ENCODE peak calls at places on chromosomes 12 and 14, in four cellular contexts. R, X, U and J are unnamed samples.

GRCh38 chr12:42482086-42482819 is 107.3 kb downstream of the PRICKLE1 start:
- DNase-seq in R (no peak), X (no peak), U (no peak), J (peak; percentile 3)

GRCh38 chr12:17810399-17810798 is 279.6 kb downstream of the RERGL start:
- DNase-seq in R (no peak), X (no peak), U (no peak), J (no peak)

GRCh38 chr14:39398382-39398781 is 33.9 kb downstream of the FBXO33 start:
- DNase-seq in R (no peak), X (no peak), U (no peak), J (no peak)

GRCh38 chr14:81319314-81319713 is 80.8 kb downstream of the STON2 start:
- DNase-seq in R (no peak), X (no peak), U (no peak), J (peak; percentile 72)

GRCh38 chr14:58082491-58083098 is 69.4 kb downstream of the ARMH4 start:
- DNase-seq in R (no peak), X (no peak), U (no peak), J (no peak)

GRCh38 chr14:81981311-81981675 is 447.6 kb upstream of the SEL1L start:
- DNase-seq in R (no peak), X (no peak), U (no peak), J (no peak)

GRCh38 chr14:22622220-22622619 is 21.9 kb downstream of the OR6J1 start:
- DNase-seq in R (no peak), X (no peak), U (no peak), J (no peak)

GRCh38 chr14:68974759-68975347 is 4.2 kb downstream of the ACTN1 start:
- DNase-seq in R (no peak), X (no peak), U (no peak), J (no peak)

GRCh38 chr14:28766505-28767238 is at the start of gene FOXG1:
- DNase-seq in R (peak; percentile 72), X (peak; percentile 82), U (no peak), J (no peak)

GRCh38 chr12:64656429-64656828 is 46.1 kb downstream of the RASSF3 start:
- DNase-seq in R (no peak), X (no peak), U (no peak), J (peak; percentile 90)
- TF ChIP-seq CBX5 in R (no peak), X (no peak), U (no peak), J (no peak)

GRCh38 chr14:74955229-74955999 is at the start of gene PGF:
- DNase-seq in R (peak; percentile 89), X (peak; percentile 76), U (no peak), J (no peak)
- TF ChIP-seq CHD2 in R (no peak), X (peak; percentile 49), U (no peak), J (peak; percentile 60)

DNA sequence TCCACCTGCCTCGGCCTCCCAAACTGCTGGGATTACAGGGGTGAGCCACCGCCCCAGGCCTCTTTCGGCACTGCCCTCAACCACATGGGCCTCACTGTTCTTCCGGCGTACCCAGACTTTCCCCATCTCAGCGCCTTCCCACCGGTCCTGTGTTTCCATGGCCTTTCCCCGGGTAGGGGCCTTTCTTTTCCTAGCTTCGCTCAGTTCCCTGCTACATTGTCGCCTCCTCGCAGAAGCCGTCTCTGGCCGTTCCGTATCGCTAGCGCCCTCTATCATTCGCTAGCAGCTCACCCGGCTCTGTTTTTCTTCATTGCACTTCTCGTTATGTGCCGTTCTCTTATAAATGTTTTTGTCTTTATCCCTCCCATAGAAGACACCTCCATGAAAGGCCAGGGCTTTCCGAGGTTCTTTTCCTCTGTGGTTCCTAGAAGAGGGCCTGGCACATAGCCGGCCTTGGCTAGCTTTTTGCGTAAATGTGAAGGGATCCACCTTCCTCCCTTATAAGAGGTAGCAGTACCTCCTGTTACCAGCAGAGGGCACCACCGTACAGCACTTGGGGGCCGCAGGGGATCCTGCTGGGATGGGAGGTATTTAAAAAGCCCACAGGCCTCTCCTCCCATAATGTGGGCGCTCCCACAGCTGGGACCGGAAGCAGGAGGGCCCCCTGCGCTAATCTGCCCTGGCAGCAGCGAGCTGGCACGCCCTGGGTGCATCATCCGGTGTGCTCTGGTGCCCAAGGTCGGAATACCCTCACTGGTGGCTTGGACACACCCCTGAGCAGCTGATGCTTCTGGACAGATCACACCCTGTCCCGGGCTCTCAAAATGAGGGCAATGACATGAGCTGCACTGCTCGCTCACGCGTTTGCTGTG is 18.8 kb downstream of the TAMALIN start:
- DNase-seq in R (peak; percentile 94), X (peak; percentile 83), U (peak; percentile 45), J (peak; percentile 80)
- TF ChIP-seq CBX5 in R (no peak), X (no peak), U (no peak), J (no peak)

GRCh38 chr14:61360796-61361526 is 39.6 kb downstream of the PRKCH start:
- DNase-seq in R (no peak), X (no peak), U (no peak), J (no peak)
- TF ChIP-seq CHD2 in R (no peak), X (no peak), U (no peak), J (no peak)

GRCh38 chr12:41288188-41288811 is 100.2 kb downstream of the PDZRN4 start:
- DNase-seq in R (no peak), X (no peak), U (no peak), J (no peak)

GRCh38 chr12:41289461-41289860 is 101.3 kb downstream of the PDZRN4 start:
- DNase-seq in R (no peak), X (no peak), U (no peak), J (no peak)

GRCh38 chr12:41287500-41287899 is 99.4 kb downstream of the PDZRN4 start:
- DNase-seq in R (no peak), X (no peak), U (no peak), J (no peak)

DNA sequence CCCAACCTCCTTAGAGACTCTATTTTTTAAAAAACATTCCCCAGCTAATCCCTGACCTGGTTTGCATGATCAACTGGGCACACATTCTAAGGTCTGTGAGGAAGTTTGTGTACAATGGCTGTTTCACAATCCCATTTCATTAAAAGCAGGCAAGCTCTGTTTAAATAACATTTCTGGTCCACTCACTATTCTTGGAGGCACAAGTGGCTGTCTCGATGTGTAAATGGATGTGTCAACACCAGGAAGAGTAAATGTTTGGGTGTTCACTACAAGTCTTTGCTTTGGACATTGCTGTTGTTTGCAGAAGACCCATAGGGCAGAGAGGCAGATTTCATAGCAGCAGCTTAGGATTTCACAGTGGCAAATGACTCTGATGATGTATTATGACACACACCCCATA is 98.3 kb downstream of the PDZRN4 start:
- DNase-seq in R (no peak), X (no peak), U (no peak), J (peak; percentile 75)
- TF ChIP-seq CBX5 in R (no peak), X (no peak), U (no peak), J (no peak)

GRCh38 chr14:74591899-74592298 is 20.1 kb downstream of the LTBP2 start:
- DNase-seq in R (no peak), X (no peak), U (no peak), J (no peak)
- TF ChIP-seq CHD2 in R (no peak), X (no peak), U (no peak), J (no peak)

DNA sequence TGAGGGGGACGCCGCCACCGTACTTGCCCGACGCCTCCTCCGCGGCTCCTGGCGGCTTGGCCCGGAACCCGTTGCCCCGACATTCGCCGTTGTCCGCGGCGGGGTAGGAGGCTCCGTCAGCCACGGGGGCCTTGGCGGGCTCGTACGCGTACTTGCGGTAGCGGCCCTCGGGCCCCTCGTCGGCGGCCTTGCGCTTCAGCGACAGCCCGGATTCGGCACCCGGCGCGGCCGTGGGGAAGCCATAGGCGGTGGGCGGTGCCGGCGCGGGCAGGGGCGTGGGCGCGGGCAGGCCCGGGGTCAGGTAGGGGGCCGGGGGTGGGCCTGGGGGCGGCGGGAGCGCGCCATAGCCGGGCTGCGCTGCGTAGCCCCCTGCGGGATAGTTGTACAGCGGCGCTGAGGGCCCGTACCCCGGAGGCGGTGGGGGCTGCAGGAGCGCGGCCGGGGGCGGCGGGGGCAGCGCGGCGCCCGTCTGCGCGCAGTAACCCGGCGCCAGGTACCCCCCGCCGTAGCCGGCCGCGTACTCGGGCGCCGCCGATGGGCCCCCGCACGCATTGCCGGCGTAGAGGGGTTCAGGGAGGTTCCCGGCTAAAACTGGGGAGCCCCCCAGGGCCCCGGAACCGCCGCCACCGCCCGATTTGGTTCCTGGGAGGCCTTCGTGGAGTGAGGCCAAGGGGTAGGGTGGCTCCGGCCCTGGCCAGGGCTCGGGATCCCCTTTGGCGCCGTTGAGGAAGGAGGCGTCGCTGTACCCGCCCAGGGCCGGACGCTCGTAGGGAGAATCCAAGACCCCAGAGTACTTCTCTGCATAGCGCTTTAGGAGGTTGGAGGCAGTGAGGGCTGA is 26.9 kb downstream of the FIGNL2 start:
- DNase-seq in R (peak; percentile 77), X (no peak), U (no peak), J (no peak)
- TF ChIP-seq CBX5 in R (no peak), X (no peak), U (no peak), J (no peak)